ENCODE peak calls at places on chromosomes 4 and X, in nine cellular contexts. B is K562, N is GM23338, K is GM12878, L is A549, X is HepG2, W is SK-N-SH, I is Panc1, C is HCT116. Q is an unnamed sample.

GRCh38 chr4:130524057-130524456 is 1428.1 kb downstream of the C4orf33 start:
- DNase-seq in B (no peak), N (peak), K (no peak), L (no peak), X (no peak), W (no peak), I (no peak), C (no peak), Q (no peak)

GRCh38 chr4:177699365-177700213 is 257.4 kb upstream of the AGA start:
- DNase-seq in B (no peak), N (no peak), K (no peak), L (peak), X (no peak), W (no peak), I (no peak), C (no peak), Q (no peak)

GRCh38 chrX:34918856-34919255 is 23.7 kb upstream of the FAM47B start:
- DNase-seq in B (no peak), N (peak), K (no peak), L (peak), X (peak), W (peak), I (no peak), C (no peak), Q (no peak)

GRCh38 chrX:69305333-69306062 is 140.2 kb upstream of the PJA1 start:
- DNase-seq in B (no peak), N (peak), K (no peak), L (no peak), X (no peak), W (no peak), I (no peak), C (no peak), Q (no peak)

GRCh38 chrX:72683631-72684030 is 30.5 kb downstream of the PHKA1 start:
- DNase-seq in B (no peak), N (no peak), K (no peak), L (no peak), X (no peak), W (no peak), I (no peak), C (no peak), Q (no peak)

GRCh38 chr4:103079621-103080020 is 3.1 kb upstream of the SLC9B2 start:
- DNase-seq in B (no peak), N (no peak), K (no peak), L (no peak), X (no peak), W (no peak), I (no peak), C (no peak), Q (no peak)

GRCh38 chr4:94413085-94413685 is 38.6 kb upstream of the PDLIM5 start:
- DNase-seq in B (no peak), N (no peak), K (no peak), L (no peak), X (no peak), W (no peak), I (no peak), C (no peak), Q (no peak)

GRCh38 chrX:148774276-148774675 is 273.9 kb downstream of the AFF2 start:
- DNase-seq in B (no peak), N (no peak), K (no peak), L (no peak), X (no peak), W (no peak), I (no peak), C (no peak), Q (no peak)

GRCh38 chrX:19514791-19515614 is at the start of gene MAP3K15:
- DNase-seq in B (peak), N (peak), K (no peak), L (peak), X (peak), W (peak), I (no peak), C (no peak), Q (peak)

GRCh38 chrX:151176351-151176750 is at the start of gene GPR50:
- DNase-seq in B (no peak), N (peak), K (no peak), L (no peak), X (no peak), W (no peak), I (no peak), C (no peak), Q (no peak)

GRCh38 chrX:151175283-151176062 is 911 bp upstream of the GPR50 start:
- DNase-seq in B (no peak), N (peak), K (no peak), L (no peak), X (no peak), W (no peak), I (no peak), C (no peak), Q (no peak)

GRCh38 chrX:151178746-151179145 is 2.4 kb downstream of the GPR50 start:
- DNase-seq in B (no peak), N (no peak), K (no peak), L (no peak), X (no peak), W (no peak), I (no peak), C (no peak), Q (no peak)

GRCh38 chrX:151177141-151178027 is 1.0 kb downstream of the GPR50 start:
- DNase-seq in B (no peak), N (peak), K (no peak), L (no peak), X (no peak), W (no peak), I (no peak), C (no peak), Q (no peak)

DNA sequence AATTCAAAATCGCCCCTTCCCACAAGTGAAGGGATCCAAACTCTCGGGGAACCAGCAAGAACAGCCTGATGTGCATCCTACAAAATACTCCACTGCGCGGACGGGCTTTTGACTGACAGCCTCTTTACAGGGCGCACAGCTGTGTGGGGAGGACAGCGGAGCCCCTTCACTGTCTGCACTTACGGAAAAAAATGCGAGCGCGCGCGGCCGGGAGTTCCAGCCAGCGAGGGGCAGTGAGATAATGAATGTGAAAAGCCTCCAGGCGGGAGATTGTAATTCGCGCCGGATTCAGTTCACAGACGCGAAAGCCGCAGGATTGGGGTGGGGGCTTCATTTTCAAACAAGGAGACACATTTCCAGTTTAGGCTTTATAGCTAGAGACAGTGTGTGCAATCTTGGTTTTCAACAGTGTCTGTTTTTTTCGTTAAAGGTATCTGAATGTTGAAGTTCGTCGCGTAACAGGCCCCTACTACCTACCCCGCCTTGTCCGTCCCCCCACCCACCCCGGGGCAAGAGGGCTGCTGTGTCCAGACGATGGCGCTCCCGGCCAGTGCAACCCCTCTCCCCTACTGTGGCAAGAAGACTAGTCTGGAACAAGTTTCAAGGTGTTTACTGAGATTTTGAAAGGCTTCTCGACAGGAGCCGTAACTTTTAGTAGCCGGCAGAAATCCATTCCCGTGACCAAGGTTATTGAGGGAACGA is 1.7 kb upstream of the GPR50 start:
- DNase-seq in B (no peak), N (peak), K (no peak), L (no peak), X (no peak), W (no peak), I (no peak), C (no peak), Q (no peak)
- H3K4me3 ChIP-seq in B (no peak), N (peak), K (no peak), L (no peak), X (no peak), W (no peak), I (no peak), C (no peak), Q (no peak)

GRCh38 chrX:49303346-49303745 is at the start of gene GAGE10:
- DNase-seq in B (no peak), N (no peak), K (no peak), L (no peak), X (no peak), W (no peak), I (no peak), C (no peak), Q (no peak)

GRCh38 chrX:49310371-49310770 is 6.9 kb downstream of the GAGE10 start:
- DNase-seq in B (no peak), N (peak), K (no peak), L (no peak), X (no peak), W (no peak), I (no peak), C (no peak), Q (no peak)

GRCh38 chrX:49309401-49309981 is 6.0 kb downstream of the GAGE10 start:
- DNase-seq in B (no peak), N (peak), K (no peak), L (no peak), X (no peak), W (no peak), I (no peak), C (no peak), Q (no peak)

GRCh38 chrX:49308604-49309269 is 5.3 kb downstream of the GAGE10 start:
- DNase-seq in B (no peak), N (no peak), K (no peak), L (no peak), X (no peak), W (no peak), I (no peak), C (no peak), Q (peak)
- TF ChIP-seq REST in B (no peak), N (no peak), K (no peak), L (no peak), X (no peak), W (no peak), I (no peak), C (no peak), Q (no peak)

DNA sequence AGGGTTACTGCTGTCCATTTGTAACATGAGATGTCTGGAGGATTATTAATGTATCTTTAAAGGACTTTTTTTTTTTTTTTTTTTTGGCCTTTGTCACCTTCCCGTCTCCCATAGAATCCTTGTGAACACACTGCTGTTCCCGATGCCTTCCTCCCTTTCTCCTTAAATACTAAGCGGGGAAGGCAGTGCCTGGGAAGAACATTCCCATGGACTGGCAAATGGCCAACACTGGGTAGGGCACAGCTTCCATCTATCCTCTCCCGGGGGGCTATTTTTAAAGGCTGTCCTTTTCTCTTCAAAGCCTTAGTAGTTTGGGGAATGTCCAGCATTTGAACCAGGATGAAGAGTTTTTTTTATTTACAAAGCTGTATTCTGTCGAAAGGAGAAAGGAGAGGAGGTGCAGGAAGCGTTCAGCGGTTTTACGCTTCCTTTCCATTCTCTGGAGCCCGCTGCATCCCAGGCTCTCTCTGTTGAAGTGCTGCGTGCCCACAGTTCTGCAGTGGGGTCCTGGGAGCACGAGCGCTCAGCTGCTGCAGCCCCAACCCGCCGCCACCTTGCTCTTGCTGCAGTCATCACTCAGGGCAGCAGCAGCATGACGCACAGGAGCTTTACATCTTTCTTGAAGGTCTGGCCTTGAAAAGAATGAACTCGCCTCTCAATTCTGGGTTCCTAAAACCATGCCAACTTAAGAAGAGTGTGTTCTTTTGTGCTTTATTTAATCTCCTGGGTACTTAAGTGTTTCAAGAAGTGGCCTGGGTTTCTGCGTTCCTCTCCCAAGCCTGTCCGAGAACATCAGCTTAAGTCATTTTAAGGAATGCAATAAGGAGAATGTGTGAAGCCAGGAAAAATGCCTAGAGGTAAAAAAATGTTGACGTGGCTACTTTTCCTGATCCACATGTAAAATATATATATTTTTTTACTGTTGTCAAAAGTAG is 427.2 kb downstream of the MAPK10 start:
- DNase-seq in B (no peak), N (no peak), K (no peak), L (no peak), X (no peak), W (no peak), I (no peak), C (no peak), Q (no peak)
- H3K4me3 ChIP-seq in B (no peak), N (no peak), K (no peak), L (no peak), X (no peak), W (no peak), I (no peak), C (no peak), Q (no peak)

GRCh38 chrX:39307488-39307887 is 506.2 kb downstream of the MID1IP1 start:
- DNase-seq in B (no peak), N (no peak), K (no peak), L (no peak), X (no peak), W (no peak), I (no peak), C (no peak), Q (no peak)
- TF ChIP-seq REST in B (no peak), N (no peak), K (no peak), L (no peak), X (no peak), W (no peak), I (no peak), C (no peak), Q (no peak)

GRCh38 chrX:9342581-9343051 is 122.2 kb upstream of the TBL1X start:
- DNase-seq in B (peak), N (peak), K (no peak), L (peak), X (peak), W (peak), I (no peak), C (peak), Q (peak)

GRCh38 chrX:9343971-9344370 is 120.9 kb upstream of the TBL1X start:
- DNase-seq in B (peak), N (no peak), K (no peak), L (no peak), X (no peak), W (no peak), I (no peak), C (no peak), Q (no peak)

GRCh38 chrX:9339603-9340569 is 125.0 kb upstream of the TBL1X start:
- DNase-seq in B (no peak), N (no peak), K (no peak), L (no peak), X (no peak), W (no peak), I (no peak), C (no peak), Q (no peak)

GRCh38 chrX:9340619-9341304 is 124.1 kb upstream of the TBL1X start:
- DNase-seq in B (no peak), N (peak), K (peak), L (no peak), X (no peak), W (peak), I (no peak), C (no peak), Q (peak)

DNA sequence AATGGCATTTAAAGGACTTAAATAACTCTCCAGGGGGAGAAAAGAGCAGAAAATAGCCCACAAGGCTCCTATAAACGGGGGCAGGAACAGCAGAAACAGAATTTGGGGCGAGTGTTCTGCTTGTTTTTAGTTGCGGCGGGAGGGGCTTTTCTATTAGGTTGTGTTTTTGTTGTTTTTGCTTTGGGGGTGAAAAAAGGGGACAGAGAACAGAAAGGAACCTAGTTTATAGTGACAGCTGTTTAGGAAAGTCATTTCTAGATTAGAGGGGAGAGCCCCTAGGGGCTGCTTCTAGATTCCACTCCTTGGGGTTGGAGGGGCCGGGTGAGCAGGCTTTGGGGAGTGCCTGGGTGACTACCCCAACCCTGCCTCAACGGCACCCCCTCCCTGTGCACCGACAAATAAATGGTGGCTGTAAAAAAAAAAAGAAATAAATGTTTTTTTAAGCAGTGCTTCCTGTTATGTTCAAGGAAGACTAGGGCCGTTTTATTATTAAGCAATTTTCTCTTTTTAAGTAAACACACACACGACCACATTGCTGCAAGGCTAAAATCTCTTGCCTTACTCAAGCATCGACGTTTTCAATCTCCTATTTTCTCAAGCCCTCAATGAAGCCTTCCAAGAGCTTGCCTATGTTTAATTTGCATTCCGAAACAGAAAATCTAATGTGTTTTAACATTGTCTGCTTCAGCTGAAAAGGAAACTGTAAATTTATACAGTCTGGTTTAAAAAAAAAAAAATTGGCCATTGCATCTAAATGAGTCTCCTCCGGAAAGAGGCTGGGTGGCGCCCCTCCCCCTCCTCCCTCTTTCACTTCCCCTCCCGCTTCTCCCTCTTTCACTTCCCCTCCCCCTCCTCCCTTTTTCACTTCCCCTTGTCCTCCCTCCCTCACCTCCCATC is 123.3 kb upstream of the TBL1X start:
- DNase-seq in B (peak), N (peak), K (peak), L (peak), X (no peak), W (peak), I (no peak), C (no peak), Q (peak)
- H3K4me3 ChIP-seq in B (no peak), N (peak), K (no peak), L (peak), X (no peak), W (peak), I (peak), C (no peak), Q (no peak)

DNA sequence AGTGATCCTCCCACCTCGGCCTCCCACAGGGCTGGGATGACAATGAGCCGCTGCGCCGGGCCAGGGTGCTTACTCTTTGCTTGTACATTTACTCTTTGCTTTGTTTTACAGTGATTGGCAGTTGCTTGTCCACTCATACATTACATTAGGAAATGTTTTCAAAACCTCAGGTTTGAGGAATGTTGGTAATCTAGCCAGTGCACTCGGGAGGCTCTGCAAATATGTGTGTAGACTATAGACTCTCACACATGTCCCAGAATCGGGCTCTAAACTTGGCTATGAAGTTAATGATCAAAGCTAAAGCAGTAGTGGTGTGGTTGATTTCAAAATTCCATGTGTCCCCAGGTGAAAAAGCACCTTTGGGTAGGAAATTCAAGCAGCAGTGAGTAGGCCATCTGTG is 20.5 kb downstream of the TRMT44 start:
- DNase-seq in B (no peak), N (no peak), K (no peak), L (no peak), X (peak), W (no peak), I (no peak), C (no peak), Q (no peak)
- TF ChIP-seq REST in B (no peak), N (no peak), K (no peak), L (no peak), X (no peak), W (no peak), I (no peak), C (no peak), Q (no peak)

GRCh38 chr4:2254665-2255500 is 7.0 kb downstream of the MXD4 start:
- DNase-seq in B (no peak), N (no peak), K (no peak), L (no peak), X (no peak), W (peak), I (no peak), C (no peak), Q (no peak)
- H3K4me3 ChIP-seq in B (no peak), N (no peak), K (no peak), L (no peak), X (no peak), W (no peak), I (no peak), C (no peak), Q (no peak)

GRCh38 chrX:54044877-54045328 is 630 bp upstream of the PHF8 start:
- DNase-seq in B (no peak), N (no peak), K (peak), L (no peak), X (peak), W (peak), I (no peak), C (no peak), Q (no peak)
- TF ChIP-seq REST in B (no peak), N (no peak), K (no peak), L (no peak), X (no peak), W (no peak), I (no peak), C (no peak), Q (peak)

Q was measured in HL-60.